ENCODE peak calls at places on chromosomes 16 and 17, in five cellular contexts. Y is B cell; B is H9; G is testis; Z is CD4-positive, alpha-beta T cell. T is an unnamed sample.

GRCh38 chr17:71703701-71704100 is 417.1 kb upstream of the SOX9 start:
- DNase-seq in B (no peak), G (no peak), Z (no peak), Y (no peak), T (no peak)

GRCh38 chr16:72967941-72968340 is 80.0 kb downstream of the ZFHX3 start:
- DNase-seq in Z (no peak), Y (no peak), G (no peak), B (no peak), T (no peak)

GRCh38 chr17:6915620-6916019 is 80.2 kb upstream of the ALOX12 start:
- DNase-seq in Z (no peak), Y (no peak), G (no peak), B (no peak), T (no peak)

GRCh38 chr16:27932542-27933178 is 130.9 kb downstream of the GSG1L start:
- DNase-seq in B (no peak), Z (no peak), G (no peak), Y (no peak), T (no peak)

GRCh38 chr17:58322581-58323419 is 5.8 kb downstream of the TSPOAP1 start:
- DNase-seq in Y (peak; percentile 27), Z (no peak), B (no peak), G (no peak), T (no peak)

GRCh38 chr17:62882878-62883277 is 74.8 kb upstream of the MARCHF10 start:
- DNase-seq in G (no peak), Z (no peak), B (no peak), Y (no peak), T (peak; percentile 68)

GRCh38 chr16:14501331-14502255 is 128.5 kb downstream of the PARN start:
- DNase-seq in Z (no peak), G (peak; percentile 86), Y (no peak), B (peak; percentile 80), T (peak; percentile 96)

GRCh38 chr16:1774456-1774795 is 1.5 kb upstream of the MRPS34 start:
- DNase-seq in B (no peak), G (no peak), Y (no peak), Z (no peak), T (no peak)

GRCh38 chr16:69937465-69937951 is 13.6 kb upstream of the CLEC18A start:
- DNase-seq in B (no peak), Y (no peak), G (peak; percentile 38), Z (no peak), T (no peak)

GRCh38 chr17:72523491-72523890 is 402.7 kb downstream of the SOX9 start:
- DNase-seq in Z (no peak), G (no peak), Y (no peak), B (no peak), T (no peak)

GRCh38 chr16:80341242-80341641 is 199.6 kb upstream of the DYNLRB2 start:
- DNase-seq in B (peak; percentile 43), G (no peak), Z (no peak), Y (no peak), T (no peak)

GRCh38 chr16:56425439-56425832 is at the start of gene AMFR:
- DNase-seq in B (peak; percentile 66), G (peak; percentile 53), Z (peak; percentile 50), Y (peak; percentile 96), T (peak; percentile 76)
- TF ChIP-seq CTCF in B (peak; percentile 50), G (peak; percentile 62), Z (no peak), Y (peak; percentile 62), T (peak; percentile 12)

GRCh38 chr17:43873091-43873490 is 26.1 kb downstream of the CD300LG start:
- DNase-seq in Y (no peak), B (no peak), G (no peak), Z (no peak), T (no peak)
- TF ChIP-seq CTCF in Y (no peak), B (peak; percentile 49), G (no peak), Z (no peak), T (peak; percentile 5)

DNA sequence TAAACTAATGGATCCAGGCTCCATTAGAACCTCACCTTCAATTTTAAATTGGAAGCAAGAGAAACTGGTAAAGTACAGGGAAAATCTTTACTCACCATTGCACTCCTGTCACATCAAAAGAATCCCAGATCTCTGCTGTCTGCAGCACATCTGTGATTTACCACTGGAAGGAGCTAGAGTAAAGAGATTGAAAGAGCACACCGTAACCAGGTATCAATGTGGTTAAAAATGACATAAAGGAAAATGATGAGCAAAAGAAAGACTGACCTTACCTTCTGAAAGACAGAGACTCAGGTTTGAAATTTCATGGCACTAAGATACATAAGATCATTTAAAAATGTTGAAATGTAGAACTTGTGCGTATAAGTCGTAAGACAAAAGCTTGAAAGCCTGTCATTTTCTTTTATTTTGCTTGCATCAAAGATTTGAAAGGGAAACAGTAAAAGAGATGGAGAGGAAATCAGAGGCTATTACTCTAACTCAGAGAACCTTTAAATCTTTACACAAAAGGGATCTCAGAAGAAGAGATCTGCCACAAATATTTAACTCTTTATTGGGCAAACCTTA is 678.2 kb upstream of the GOT2 start:
- DNase-seq in G (no peak), Y (no peak), Z (no peak), B (no peak), T (peak; percentile 9)
- TF ChIP-seq CTCF in G (no peak), Y (no peak), Z (no peak), B (peak; percentile 74), T (peak; percentile 68)

DNA sequence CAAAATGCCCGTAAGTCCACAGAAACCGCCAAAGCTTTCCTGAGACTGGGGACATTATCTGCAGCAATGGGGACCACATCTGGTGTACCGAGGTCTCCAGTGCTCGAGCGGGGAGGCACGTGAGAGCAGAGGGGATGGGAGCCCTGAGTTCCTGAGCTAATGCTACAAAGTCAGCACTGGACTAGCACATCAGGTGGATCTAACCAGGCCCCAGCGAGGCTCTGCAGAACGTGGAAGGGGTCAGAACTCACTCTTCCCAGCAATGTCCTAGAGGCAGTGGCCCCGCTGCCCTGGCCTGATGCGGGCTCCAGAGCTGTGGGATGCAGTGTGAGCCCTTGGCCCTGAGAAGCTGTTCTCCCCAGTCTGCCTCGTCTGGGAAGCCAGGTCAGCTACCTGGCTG is 39.9 kb upstream of the SLC38A10 start:
- DNase-seq in B (no peak), G (no peak), Z (no peak), Y (no peak), T (no peak)
- TF ChIP-seq CTCF in B (no peak), G (no peak), Z (no peak), Y (no peak), T (no peak)

GRCh38 chr17:29573871-29574731 is 5.6 kb downstream of the TP53I13 start:
- DNase-seq in Y (no peak), G (no peak), B (no peak), Z (no peak), T (no peak)

GRCh38 chr17:29571883-29572681 is 3.6 kb downstream of the TP53I13 start:
- DNase-seq in Y (no peak), B (peak; percentile 35), Z (no peak), G (peak; percentile 49), T (no peak)

GRCh38 chr17:29571486-29571882 is 3.0 kb downstream of the TP53I13 start:
- DNase-seq in G (no peak), B (no peak), Y (no peak), Z (no peak), T (no peak)

GRCh38 chr17:29573558-29573870 is 5.0 kb downstream of the TP53I13 start:
- DNase-seq in Z (no peak), G (no peak), Y (no peak), B (peak; percentile 30), T (no peak)

GRCh38 chr17:29572691-29573557 is 4.4 kb downstream of the TP53I13 start:
- DNase-seq in Z (peak; percentile 45), B (peak; percentile 68), G (peak; percentile 72), Y (peak; percentile 82), T (no peak)
- TF ChIP-seq CTCF in Z (peak; percentile 56), B (peak; percentile 80), G (peak; percentile 81), Y (peak; percentile 76), T (no peak)